ENCODE peak calls at places on chromosomes 6 and 20, in nine cellular contexts. S is heart right ventricle, U is foreskin keratinocyte, M is A549, C is left ventricle myocardium inferior, W is WTC11, B is lower leg skin, T is cardiac muscle cell, H is spleen. K is an unnamed sample.
A peak's percentile ranks its signal among the peaks of the same experiment; 100 is the strongest.

GRCh38 chr6:32843321-32843978 is 397 bp downstream of the PSMB8 start:
- DNase-seq in S (no peak), U (no peak), M (no peak), C (no peak), W (peak; percentile 54), B (no peak), T (no peak), H (peak; percentile 93), K (no peak)

GRCh38 chr6:149014631-149015171 is 267.9 kb downstream of the UST start:
- DNase-seq in S (no peak), U (no peak), M (no peak), C (no peak), W (peak; percentile 65), B (no peak), T (no peak), H (no peak), K (no peak)

GRCh38 chr6:119479860-119480655 is 130.5 kb upstream of the MAN1A1 start:
- DNase-seq in S (no peak), U (no peak), M (no peak), C (no peak), W (no peak), B (no peak), T (no peak), H (no peak), K (no peak)

GRCh38 chr20:24629668-24630067 is 160.2 kb downstream of the SYNDIG1 start:
- DNase-seq in S (no peak), U (no peak), M (no peak), C (no peak), W (no peak), B (no peak), T (peak; percentile 31), H (no peak), K (no peak)

GRCh38 chr20:43570496-43570895 is 11.7 kb downstream of the SGK2 start:
- DNase-seq in S (no peak), U (no peak), M (no peak), C (no peak), W (no peak), B (no peak), T (no peak), H (peak; percentile 51), K (no peak)

GRCh38 chr6:4059115-4059777 is 19.7 kb downstream of the FAM217A start:
- DNase-seq in S (no peak), U (peak; percentile 74), M (peak; percentile 59), C (no peak), W (no peak), B (no peak), T (no peak), H (no peak), K (no peak)

GRCh38 chr6:146357578-146358340 is 185.9 kb upstream of the RAB32 start:
- DNase-seq in S (no peak), U (peak; percentile 84), M (peak; percentile 9), C (no peak), W (no peak), B (no peak), T (no peak), H (no peak), K (no peak)

GRCh38 chr6:21907291-21907690 is 313.7 kb downstream of the SOX4 start:
- DNase-seq in S (no peak), U (no peak), M (no peak), C (no peak), W (no peak), B (no peak), T (no peak), H (no peak), K (no peak)

GRCh38 chr6:154732538-154732823 is 735 bp upstream of the SCAF8 start:
- DNase-seq in S (no peak), U (peak; percentile 22), M (no peak), C (no peak), W (peak; percentile 56), B (no peak), T (no peak), H (no peak), K (no peak)

GRCh38 chr20:58538752-58539151 is 23.6 kb upstream of the APCDD1L start:
- DNase-seq in S (no peak), U (no peak), M (no peak), C (no peak), W (no peak), B (no peak), T (no peak), H (no peak), K (no peak)

GRCh38 chr20:25402583-25402982 is 4.9 kb upstream of the GINS1 start:
- DNase-seq in S (no peak), U (no peak), M (no peak), C (no peak), W (peak; percentile 19), B (no peak), T (no peak), H (no peak), K (no peak)

GRCh38 chr20:34561661-34562060 is 3.1 kb downstream of the MAP1LC3A start:
- DNase-seq in S (no peak), U (no peak), M (no peak), C (no peak), W (no peak), B (no peak), T (no peak), H (no peak), K (no peak)

GRCh38 chr6:40909811-40910210 is 129.2 kb downstream of the UNC5CL start:
- DNase-seq in S (no peak), U (peak; percentile 9), M (no peak), C (no peak), W (no peak), B (no peak), T (no peak), H (no peak), K (no peak)

GRCh38 chr20:32153156-32153665 is 43.7 kb downstream of the TM9SF4 start:
- DNase-seq in S (no peak), U (no peak), M (no peak), C (no peak), W (no peak), B (no peak), T (no peak), H (peak; percentile 32), K (no peak)

GRCh38 chr20:57469418-57470211 is 55.3 kb downstream of the CTCFL start:
- DNase-seq in S (peak; percentile 54), U (no peak), M (no peak), C (peak; percentile 65), W (no peak), B (no peak), T (peak; percentile 96), H (peak; percentile 59), K (no peak)

GRCh38 chr6:73180076-73180717 is 45.1 kb downstream of the KHDC1L start:
- DNase-seq in S (no peak), U (peak; percentile 5), M (no peak), C (no peak), W (no peak), B (no peak), T (no peak), H (no peak), K (no peak)

GRCh38 chr6:57173056-57173885 is 1.1 kb downstream of the BAG2 start:
- DNase-seq in S (no peak), U (peak; percentile 17), M (peak; percentile 21), C (no peak), W (no peak), B (no peak), T (peak; percentile 22), H (peak; percentile 79), K (peak; percentile 25)

GRCh38 chr6:116251568-116252384 is 2.1 kb downstream of the TSPYL4 start:
- DNase-seq in S (no peak), U (peak; percentile 30), M (no peak), C (no peak), W (no peak), B (no peak), T (no peak), H (no peak), K (no peak)

GRCh38 chr6:5761370-5761769 is 245.4 kb downstream of the NRN1 start:
- DNase-seq in S (no peak), U (no peak), M (no peak), C (no peak), W (no peak), B (no peak), T (no peak), H (no peak), K (no peak)

GRCh38 chr6:89375427-89375868 is 22.9 kb upstream of the UBE2J1 start:
- DNase-seq in S (peak; percentile 35), U (no peak), M (no peak), C (peak; percentile 25), W (peak; percentile 87), B (peak; percentile 29), T (peak; percentile 82), H (peak; percentile 91), K (peak; percentile 49)
- TF ChIP-seq CTCF in S (no peak), U (peak; percentile 45), M (no peak), C (peak; percentile 40), W (no peak), B (no peak), T (no peak), H (peak; percentile 61), K (peak; percentile 47)

GRCh38 chr6:53625315-53625714 is 40.2 kb downstream of the KLHL31 start:
- DNase-seq in S (no peak), U (no peak), M (no peak), C (no peak), W (no peak), B (no peak), T (no peak), H (no peak), K (no peak)
- TF ChIP-seq CTCF in S (no peak), U (no peak), M (no peak), C (no peak), W (no peak), B (no peak), T (no peak), H (no peak), K (no peak)

GRCh38 chr6:107330190-107330589 is 129.2 kb downstream of the PDSS2 start:
- DNase-seq in S (no peak), U (no peak), M (no peak), C (no peak), W (no peak), B (no peak), T (no peak), H (no peak), K (peak; percentile 57)

GRCh38 chr6:107331409-107332386 is 127.7 kb downstream of the PDSS2 start:
- DNase-seq in S (no peak), U (no peak), M (no peak), C (no peak), W (no peak), B (no peak), T (no peak), H (no peak), K (no peak)

GRCh38 chr6:107328081-107328480 is 131.3 kb downstream of the PDSS2 start:
- DNase-seq in S (no peak), U (no peak), M (no peak), C (no peak), W (no peak), B (no peak), T (no peak), H (no peak), K (no peak)

GRCh38 chr6:107333491-107333890 is 125.9 kb downstream of the PDSS2 start:
- DNase-seq in S (no peak), U (no peak), M (no peak), C (no peak), W (no peak), B (no peak), T (no peak), H (no peak), K (no peak)

GRCh38 chr6:107329063-107329462 is 130.3 kb downstream of the PDSS2 start:
- DNase-seq in S (no peak), U (no peak), M (no peak), C (no peak), W (no peak), B (no peak), T (no peak), H (no peak), K (no peak)
- TF ChIP-seq CTCF in S (no peak), U (no peak), M (no peak), C (no peak), W (no peak), B (no peak), T (no peak), H (no peak), K (no peak)

GRCh38 chr20:42204261-42204660 is 586.1 kb upstream of the CHD6 start:
- DNase-seq in S (peak; percentile 19), U (no peak), M (no peak), C (no peak), W (peak; percentile 15), B (no peak), T (peak; percentile 27), H (no peak), K (no peak)
- TF ChIP-seq CTCF in S (peak; percentile 14), U (no peak), M (no peak), C (peak; percentile 50), W (no peak), B (no peak), T (no peak), H (no peak), K (no peak)

K was measured in GM10248.